ENCODE peak calls at places on chromosomes 7 and 10, in five cellular contexts. M, W, G, K and J are unnamed samples.
A peak's percentile ranks its signal among the peaks of the same experiment; 100 is the strongest.

GRCh38 chr10:50640238-50640637 is 16.5 kb upstream of the SGMS1 start:
- DNase-seq in K (no peak), W (no peak), M (no peak), G (no peak), J (no peak)

GRCh38 chr10:34207350-34207749 is 607.7 kb downstream of the PARD3 start:
- DNase-seq in M (no peak), G (no peak), W (no peak), K (no peak), J (no peak)

GRCh38 chr10:77554996-77555397 is 82.6 kb downstream of the KCNMA1 start:
- DNase-seq in K (no peak), M (no peak), W (no peak), G (no peak), J (no peak)

GRCh38 chr10:71217266-71218045 is 5.1 kb downstream of the UNC5B start:
- DNase-seq in G (no peak), K (no peak), W (peak; percentile 48), M (peak; percentile 75), J (no peak)

GRCh38 chr10:114915294-114915693 is 22.7 kb upstream of the TRUB1 start:
- DNase-seq in G (no peak), K (no peak), W (no peak), M (no peak), J (no peak)

GRCh38 chr10:69787681-69788080 is 14.0 kb upstream of the COL13A1 start:
- DNase-seq in G (no peak), K (no peak), W (no peak), M (no peak), J (no peak)

GRCh38 chr10:30502266-30503058 is 68.5 kb downstream of the MAP3K8 start:
- DNase-seq in W (no peak), G (peak; percentile 90), M (no peak), K (no peak), J (no peak)

GRCh38 chr10:79022565-79023488 is 45.9 kb upstream of the ZMIZ1 start:
- DNase-seq in M (peak; percentile 49), W (no peak), G (peak; percentile 59), K (peak; percentile 35), J (no peak)

GRCh38 chr7:50824882-50825281 is 42.2 kb upstream of the GRB10 start:
- DNase-seq in M (no peak), K (no peak), W (no peak), G (no peak), J (peak; percentile 10)

GRCh38 chr7:43586251-43586900 is 3.5 kb downstream of the STK17A start:
- DNase-seq in M (no peak), G (peak; percentile 75), W (no peak), K (peak; percentile 61), J (peak; percentile 50)

GRCh38 chr10:131648386-131649020 is 252.3 kb upstream of the PPP2R2D start:
- DNase-seq in M (no peak), W (no peak), G (no peak), K (no peak), J (no peak)

GRCh38 chr7:106883627-106884026 is 18.5 kb downstream of the PIK3CG start:
- DNase-seq in K (no peak), G (no peak), W (no peak), M (no peak), J (no peak)

GRCh38 chr10:36721851-36722250 is 403.5 kb upstream of the ANKRD30A start:
- DNase-seq in M (no peak), G (no peak), K (no peak), W (no peak), J (no peak)

GRCh38 chr10:116699783-116700150 is 42.6 kb downstream of the HSPA12A start:
- DNase-seq in M (no peak), K (no peak), G (no peak), W (no peak), J (no peak)

GRCh38 chr7:27964840-27965239 is 215.8 kb downstream of the JAZF1 start:
- DNase-seq in G (no peak), K (no peak), W (no peak), M (no peak), J (no peak)

GRCh38 chr7:22350466-22351328 is 6.3 kb downstream of the RAPGEF5 start:
- DNase-seq in W (no peak), M (no peak), G (peak; percentile 65), K (peak; percentile 52), J (peak; percentile 49)

GRCh38 chr7:137718360-137718759 is 128.4 kb downstream of the DGKI start:
- DNase-seq in K (peak; percentile 40), G (no peak), M (no peak), W (no peak), J (no peak)

GRCh38 chr10:97683556-97684357 is 3.3 kb downstream of the AVPI1 start:
- DNase-seq in G (no peak), K (peak; percentile 41), M (no peak), W (no peak), J (peak; percentile 38)

GRCh38 chr7:148547946-148548345 is 42.6 kb upstream of the C7orf33 start:
- DNase-seq in W (no peak), K (no peak), G (peak; percentile 39), M (no peak), J (no peak)

GRCh38 chr7:116679495-116679894 is 7.5 kb downstream of the MET start:
- DNase-seq in G (peak; percentile 32), M (no peak), W (no peak), K (peak; percentile 58), J (no peak)